ENCODE peak calls at places on chromosomes 6 and 20, in four cellular contexts. F is uterus; B is WTC11; Y is activated T-helper 1 cell treated with anti-CD3 and anti-CD28 coated beads, Interleukin-2, amount 50 U/mL, for 16 hours. Z is an unnamed sample.
A peak's percentile ranks its signal among the peaks of the same experiment; 100 is the strongest.

GRCh38 chr20:30499123-30499522 is 758.3 kb upstream of the DEFB115 start:
- DNase-seq in F (no peak), B (no peak), Y (no peak), Z (no peak)

GRCh38 chr6:98118357-98119045 is 715.9 kb upstream of the POU3F2 start:
- DNase-seq in F (no peak), B (no peak), Y (no peak), Z (no peak)

GRCh38 chr6:36120539-36120938 is 9.8 kb upstream of the MAPK13 start:
- DNase-seq in F (no peak), B (no peak), Y (peak; percentile 48), Z (peak; percentile 72)

GRCh38 chr6:28978137-28978491 is 27.0 kb downstream of the ZNF311 start:
- DNase-seq in F (no peak), B (no peak), Y (no peak), Z (no peak)

GRCh38 chr20:16017656-16018055 is 555.6 kb downstream of the KIF16B start:
- DNase-seq in F (no peak), B (no peak), Y (no peak), Z (no peak)

GRCh38 chr6:27375613-27376079 is 12.9 kb upstream of the ZNF391 start:
- DNase-seq in F (no peak), B (no peak), Y (no peak), Z (no peak)

GRCh38 chr6:114218421-114218820 is 124.4 kb downstream of the HS3ST5 start:
- DNase-seq in F (no peak), B (no peak), Y (no peak), Z (no peak)

GRCh38 chr6:26543953-26544352 is 5.8 kb downstream of the HMGN4 start:
- DNase-seq in F (no peak), B (no peak), Y (no peak), Z (no peak)

GRCh38 chr6:37141291-37142046 is 28.5 kb upstream of the PIM1 start:
- DNase-seq in F (peak; percentile 74), B (peak; percentile 58), Y (no peak), Z (no peak)

GRCh38 chr6:50832912-50833311 is 14.2 kb downstream of the TFAP2B start:
- DNase-seq in F (no peak), B (no peak), Y (no peak), Z (no peak)

GRCh38 chr6:125558451-125558850 is 191.0 kb upstream of the HEY2 start:
- DNase-seq in F (no peak), B (no peak), Y (no peak), Z (peak; percentile 28)

GRCh38 chr6:163983601-163984445 is 569.3 kb downstream of the QKI start:
- DNase-seq in F (no peak), B (no peak), Y (no peak), Z (no peak)

GRCh38 chr6:108966855-108967755 is 118.9 kb downstream of the ARMC2 start:
- DNase-seq in F (no peak), B (peak; percentile 47), Y (no peak), Z (peak; percentile 41)

GRCh38 chr20:48595495-48596475 is 232.0 kb downstream of the PREX1 start:
- DNase-seq in F (no peak), B (no peak), Y (no peak), Z (peak; percentile 10)

GRCh38 chr20:1094706-1095220 is 23.6 kb upstream of the PSMF1 start:
- DNase-seq in F (no peak), B (no peak), Y (no peak), Z (no peak)

GRCh38 chr6:36104836-36105235 is 25.5 kb upstream of the MAPK13 start:
- DNase-seq in F (no peak), B (no peak), Y (no peak), Z (no peak)

GRCh38 chr6:75815756-75816155 is 66.7 kb downstream of the MYO6 start:
- DNase-seq in F (no peak), B (no peak), Y (no peak), Z (no peak)

GRCh38 chr6:6466967-6467761 is 121.4 kb upstream of the LY86 start:
- DNase-seq in F (no peak), B (no peak), Y (no peak), Z (no peak)

GRCh38 chr6:89050697-89051096 is 29.9 kb upstream of the PNRC1 start:
- DNase-seq in F (no peak), B (no peak), Y (no peak), Z (no peak)

GRCh38 chr20:60138263-60139127 is 180.3 kb downstream of the CDH26 start:
- DNase-seq in F (peak; percentile 24), B (no peak), Y (no peak), Z (peak; percentile 56)

GRCh38 chr20:45318386-45318939 is 10.4 kb upstream of the MATN4 start:
- DNase-seq in F (no peak), B (no peak), Y (no peak), Z (no peak)

GRCh38 chr6:56618050-56618449 is 24.6 kb downstream of the DST start:
- DNase-seq in F (no peak), B (peak; percentile 17), Y (no peak), Z (no peak)

GRCh38 chr6:99334526-99335127 is 14.8 kb downstream of the FAXC start:
- DNase-seq in F (no peak), B (no peak), Y (no peak), Z (peak; percentile 27)

GRCh38 chr6:126716826-126717514 is 377.1 kb downstream of the CENPW start:
- DNase-seq in F (no peak), B (no peak), Y (no peak), Z (peak; percentile 48)

Z was measured in upper lobe of left lung.